ENCODE peak calls at places on chromosomes 5 and 9, in six cellular contexts. U is CD8-positive, alpha-beta T cell; Y is HCT116; K is cardiac fibroblast; C is fibroblast of pulmonary artery; T is OCI-LY7. Q is an unnamed sample.

GRCh38 chr5:151048526-151048925 is 28.1 kb downstream of the GPX3 start:
- DNase-seq in C (no peak), U (no peak), Y (no peak), T (no peak), K (peak), Q (no peak)

GRCh38 chr9:87516222-87516930 is 18.7 kb downstream of the DAPK1 start:
- DNase-seq in T (no peak), C (peak), U (no peak), K (peak), Y (no peak), Q (no peak)

GRCh38 chr5:169814522-169814921 is 165.8 kb downstream of the INSYN2B start:
- DNase-seq in Y (no peak), C (peak), T (no peak), U (no peak), K (peak), Q (no peak)

GRCh38 chr5:2181164-2181956 is 298.6 kb upstream of the IRX4 start:
- DNase-seq in Y (no peak), K (no peak), U (no peak), T (no peak), C (no peak), Q (no peak)

GRCh38 chr5:171365351-171365750 is 22.3 kb upstream of the NPM1 start:
- DNase-seq in Y (no peak), C (no peak), T (peak), K (peak), U (no peak), Q (no peak)

GRCh38 chr5:107425541-107426031 is 245.2 kb downstream of the EFNA5 start:
- DNase-seq in Y (peak), K (peak), C (peak), U (no peak), T (no peak), Q (peak)

GRCh38 chr9:119968837-119969707 is 599.8 kb upstream of the BRINP1 start:
- DNase-seq in U (no peak), T (peak), Y (peak), C (peak), K (peak), Q (peak)

GRCh38 chr9:16824545-16825041 is 45.9 kb downstream of the BNC2 start:
- DNase-seq in K (peak), C (peak), U (no peak), T (no peak), Y (no peak), Q (no peak)

GRCh38 chr5:36815871-36816270 is 60.7 kb upstream of the NIPBL start:
- DNase-seq in U (no peak), Y (no peak), K (no peak), T (no peak), C (no peak), Q (no peak)

GRCh38 chr9:79788662-79789061 is 216.9 kb downstream of the TLE4 start:
- DNase-seq in Y (no peak), K (no peak), C (no peak), U (no peak), T (no peak), Q (no peak)

GRCh38 chr5:73853091-73853490 is 227.1 kb downstream of the ARHGEF28 start:
- DNase-seq in U (no peak), T (no peak), Y (no peak), C (peak), K (peak), Q (peak)

GRCh38 chr9:2180704-2181103 is 165.6 kb downstream of the SMARCA2 start:
- DNase-seq in U (no peak), C (peak), T (no peak), Y (no peak), K (peak), Q (no peak)

GRCh38 chr9:4563105-4563504 is 72.8 kb downstream of the SLC1A1 start:
- DNase-seq in Y (no peak), T (no peak), K (no peak), U (no peak), C (no peak), Q (no peak)

GRCh38 chr9:5425006-5425628 is 12.6 kb downstream of the PLGRKT start:
- DNase-seq in T (peak), Y (no peak), K (peak), C (peak), U (no peak), Q (no peak)

GRCh38 chr9:95091971-95092320 is 225.6 kb downstream of the FANCC start:
- DNase-seq in U (no peak), Y (no peak), T (no peak), C (peak), K (peak), Q (peak)

GRCh38 chr5:138943615-138944173 is 68.6 kb upstream of the LRRTM2 start:
- DNase-seq in U (no peak), Y (no peak), T (no peak), K (no peak), C (no peak), Q (no peak)

GRCh38 chr5:44178414-44178813 is 210.8 kb downstream of the FGF10 start:
- DNase-seq in U (no peak), K (peak), C (no peak), T (no peak), Y (no peak), Q (no peak)

GRCh38 chr9:26975728-26976707 is 19.8 kb downstream of the IFT74 start:
- DNase-seq in U (no peak), C (peak), K (peak), Y (peak), T (peak), Q (peak)
- H3K4me3 ChIP-seq in U (no peak), C (no peak), K (no peak), Y (no peak), T (no peak), Q (no peak)

GRCh38 chr9:75599249-75599648 is 291.2 kb upstream of the PCSK5 start:
- DNase-seq in T (no peak), U (no peak), K (no peak), C (no peak), Y (no peak), Q (no peak)

GRCh38 chr9:75589497-75589896 is 301.0 kb upstream of the PCSK5 start:
- DNase-seq in T (no peak), C (no peak), K (no peak), Y (no peak), U (no peak), Q (no peak)

GRCh38 chr9:75591972-75592371 is 298.5 kb upstream of the PCSK5 start:
- DNase-seq in K (no peak), U (no peak), C (no peak), T (no peak), Y (no peak), Q (no peak)

GRCh38 chr9:75588808-75589207 is 301.7 kb upstream of the PCSK5 start:
- DNase-seq in T (peak), Y (no peak), C (no peak), U (no peak), K (no peak), Q (no peak)

DNA sequence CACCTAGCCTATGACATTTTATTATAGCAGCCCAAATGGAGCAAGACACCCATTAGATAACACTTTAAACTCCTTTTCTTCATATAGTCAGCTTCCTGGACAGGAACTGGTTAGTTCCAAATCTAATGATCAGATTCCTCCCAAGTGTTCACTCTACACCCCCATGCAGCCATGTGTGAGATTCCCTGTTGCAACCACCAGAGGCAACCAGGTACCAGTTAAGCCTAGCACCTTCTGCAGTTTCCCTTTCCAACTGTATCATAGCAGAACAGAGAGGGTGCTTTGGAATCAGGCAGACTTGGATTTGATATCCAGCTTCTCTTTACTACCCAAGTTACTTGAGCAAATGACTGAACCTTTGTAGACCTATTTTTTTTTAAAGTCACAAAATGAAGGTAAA is 296.6 kb upstream of the PCSK5 start:
- DNase-seq in C (no peak), K (no peak), U (no peak), T (no peak), Y (no peak), Q (no peak)
- H3K4me3 ChIP-seq in C (no peak), K (no peak), U (no peak), T (no peak), Y (no peak), Q (no peak)

GRCh38 chr5:117245130-117245529 is 670.5 kb upstream of the SEMA6A start:
- DNase-seq in K (no peak), C (no peak), U (no peak), Y (no peak), T (no peak), Q (no peak)
- H3K4me3 ChIP-seq in K (no peak), C (no peak), U (no peak), Y (no peak), T (no peak), Q (no peak)

GRCh38 chr9:696332-697090 is 145.0 kb upstream of the DMRT1 start:
- DNase-seq in Y (no peak), C (peak), T (no peak), U (no peak), K (peak), Q (no peak)

GRCh38 chr9:694499-695154 is 146.9 kb upstream of the DMRT1 start:
- DNase-seq in U (no peak), K (peak), Y (no peak), C (peak), T (no peak), Q (no peak)

GRCh38 chr9:692636-693459 is 148.6 kb upstream of the DMRT1 start:
- DNase-seq in Y (no peak), C (no peak), K (no peak), U (no peak), T (peak), Q (no peak)

GRCh38 chr9:693460-694390 is 147.8 kb upstream of the DMRT1 start:
- DNase-seq in T (no peak), U (no peak), Y (no peak), C (peak), K (peak), Q (peak)

DNA sequence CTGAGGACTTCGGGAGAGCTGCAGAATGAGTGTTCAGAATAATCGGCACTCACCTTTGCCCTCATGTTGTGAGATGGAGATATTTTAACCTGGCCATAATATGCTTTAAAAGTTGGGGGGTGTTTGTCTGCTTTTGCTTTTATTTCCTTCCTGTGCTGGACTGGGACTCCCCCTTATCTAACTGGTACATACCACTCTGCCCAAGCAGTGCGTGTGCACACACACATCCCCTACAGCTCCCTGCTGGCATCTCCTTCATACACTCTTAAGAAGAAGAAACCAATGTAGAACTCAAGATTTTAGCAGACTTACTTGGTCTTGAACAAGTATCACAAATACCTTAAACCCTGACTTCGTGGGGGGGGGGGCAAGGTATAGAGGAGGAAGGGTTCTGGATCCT is 146.2 kb upstream of the DMRT1 start:
- DNase-seq in K (peak), C (no peak), Y (no peak), T (no peak), U (no peak), Q (no peak)
- H3K4me3 ChIP-seq in K (no peak), C (no peak), Y (no peak), T (no peak), U (no peak), Q (peak)

Q was measured in astrocyte of the cerebellum.